ENCODE peak calls at places on chromosomes 5 and 9, in eight cellular contexts. D is prostate gland, X is transverse colon, F is HCT116, A is sigmoid colon, O is upper lobe of left lung, N is HL-60, P is H1. L is an unnamed sample.

GRCh38 chr9:81635526-81636279 is 53.6 kb downstream of the TLE1 start:
- DNase-seq in D (no peak), X (no peak), F (no peak), A (no peak), O (no peak), N (no peak), P (no peak), L (no peak)

GRCh38 chr5:38431242-38431853 is 125.1 kb downstream of the LIFR start:
- DNase-seq in D (no peak), X (no peak), F (no peak), A (no peak), O (no peak), N (no peak), P (no peak), L (no peak)

GRCh38 chr9:76716270-76716669 is 48.0 kb upstream of the PCA3 start:
- DNase-seq in D (no peak), X (no peak), F (no peak), A (no peak), O (no peak), N (no peak), P (no peak), L (no peak)

GRCh38 chr9:34158362-34158869 is 20.4 kb upstream of the UBAP1 start:
- DNase-seq in D (no peak), X (peak), F (no peak), A (no peak), O (peak), N (no peak), P (no peak), L (peak)

GRCh38 chr5:174527936-174528557 is 196.3 kb upstream of the MSX2 start:
- DNase-seq in D (no peak), X (no peak), F (no peak), A (no peak), O (no peak), N (peak), P (no peak), L (no peak)

GRCh38 chr5:130099001-130099400 is 194.7 kb downstream of the CHSY3 start:
- DNase-seq in D (no peak), X (no peak), F (no peak), A (no peak), O (no peak), N (no peak), P (no peak), L (no peak)

GRCh38 chr9:128087262-128087661 is 19.2 kb downstream of the SLC25A25 start:
- DNase-seq in D (no peak), X (no peak), F (no peak), A (no peak), O (no peak), N (no peak), P (no peak), L (peak)

GRCh38 chr5:62717211-62717927 is 138.8 kb downstream of the LRRC70 start:
- DNase-seq in D (no peak), X (no peak), F (no peak), A (no peak), O (no peak), N (no peak), P (peak), L (no peak)

GRCh38 chr5:10555134-10555733 is 8.6 kb upstream of the ANKRD33B start:
- DNase-seq in D (no peak), X (no peak), F (no peak), A (peak), O (no peak), N (no peak), P (no peak), L (no peak)

GRCh38 chr5:158456756-158457155 is 597.8 kb upstream of the CLINT1 start:
- DNase-seq in D (no peak), X (no peak), F (no peak), A (no peak), O (peak), N (peak), P (no peak), L (no peak)

GRCh38 chr5:72433520-72433919 is 73.7 kb downstream of the ZNF366 start:
- DNase-seq in D (no peak), X (no peak), F (no peak), A (no peak), O (no peak), N (no peak), P (no peak), L (no peak)

GRCh38 chr5:153496835-153497234 is 6.4 kb downstream of the GRIA1 start:
- DNase-seq in D (no peak), X (no peak), F (peak), A (no peak), O (no peak), N (no peak), P (no peak), L (no peak)

GRCh38 chr5:53730938-53731337 is 170.5 kb downstream of the NDUFS4 start:
- DNase-seq in D (no peak), X (no peak), F (no peak), A (no peak), O (no peak), N (peak), P (no peak), L (no peak)

GRCh38 chr5:143968071-143968878 is 156.3 kb downstream of the HMHB1 start:
- DNase-seq in D (peak), X (no peak), F (peak), A (no peak), O (no peak), N (no peak), P (no peak), L (no peak)

GRCh38 chr5:67997892-67998457 is 217.6 kb upstream of the PIK3R1 start:
- DNase-seq in D (no peak), X (no peak), F (no peak), A (no peak), O (no peak), N (no peak), P (no peak), L (no peak)

GRCh38 chr9:70832487-70832886 is 288.9 kb downstream of the TRPM3 start:
- DNase-seq in D (no peak), X (no peak), F (no peak), A (no peak), O (no peak), N (no peak), P (no peak), L (no peak)

GRCh38 chr5:14745753-14746152 is 81.2 kb downstream of the OTULIN start:
- DNase-seq in D (no peak), X (no peak), F (no peak), A (no peak), O (no peak), N (no peak), P (no peak), L (peak)

GRCh38 chr5:91373600-91373999 is 9.5 kb downstream of the ARRDC3 start:
- DNase-seq in D (no peak), X (no peak), F (no peak), A (no peak), O (peak), N (no peak), P (no peak), L (no peak)

GRCh38 chr5:42648036-42648435 is 108.6 kb upstream of the CCDC152 start:
- DNase-seq in D (no peak), X (no peak), F (no peak), A (no peak), O (no peak), N (no peak), P (no peak), L (no peak)

GRCh38 chr5:167908596-167908995 is 382.8 kb upstream of the WWC1 start:
- DNase-seq in D (no peak), X (no peak), F (no peak), A (no peak), O (no peak), N (no peak), P (no peak), L (no peak)

GRCh38 chr5:110977927-110978326 is 93.6 kb upstream of the TSLP start:
- DNase-seq in D (no peak), X (no peak), F (no peak), A (no peak), O (no peak), N (no peak), P (no peak), L (no peak)

GRCh38 chr5:96928931-96929708 is 6.8 kb upstream of the LNPEP start:
- DNase-seq in D (no peak), X (no peak), F (no peak), A (no peak), O (no peak), N (no peak), P (no peak), L (no peak)

GRCh38 chr5:115555084-115555633 is 10.6 kb upstream of the FEM1C start:
- DNase-seq in D (no peak), X (no peak), F (no peak), A (no peak), O (no peak), N (no peak), P (no peak), L (no peak)

GRCh38 chr5:134477462-134478245 is 47.8 kb upstream of the JADE2 start:
- DNase-seq in D (no peak), X (peak), F (no peak), A (no peak), O (no peak), N (no peak), P (no peak), L (peak)

GRCh38 chr9:114348906-114349482 is 19.3 kb downstream of the ORM2 start:
- DNase-seq in D (no peak), X (peak), F (peak), A (peak), O (peak), N (peak), P (peak), L (peak)

GRCh38 chr5:87944553-87945320 is 323.9 kb downstream of the TMEM161B start:
- DNase-seq in D (no peak), X (no peak), F (no peak), A (peak), O (no peak), N (no peak), P (peak), L (no peak)

GRCh38 chr5:138024117-138024516 is 8.8 kb downstream of the FAM13B start:
- DNase-seq in D (no peak), X (no peak), F (no peak), A (no peak), O (no peak), N (no peak), P (no peak), L (no peak)

GRCh38 chr5:57494104-57495098 is 11.8 kb upstream of the ACTBL2 start:
- DNase-seq in D (peak), X (peak), F (peak), A (no peak), O (peak), N (no peak), P (no peak), L (no peak)

GRCh38 chr5:117590944-117591343 is 1016.3 kb upstream of the SEMA6A start:
- DNase-seq in D (no peak), X (no peak), F (peak), A (no peak), O (no peak), N (no peak), P (no peak), L (no peak)

GRCh38 chr5:161734741-161735140 is 49.2 kb downstream of the GABRA6 start:
- DNase-seq in D (no peak), X (no peak), F (no peak), A (no peak), O (no peak), N (no peak), P (no peak), L (no peak)

GRCh38 chr5:3186711-3187450 is 408.8 kb upstream of the IRX1 start:
- DNase-seq in D (no peak), X (no peak), F (no peak), A (no peak), O (no peak), N (no peak), P (no peak), L (no peak)

DNA sequence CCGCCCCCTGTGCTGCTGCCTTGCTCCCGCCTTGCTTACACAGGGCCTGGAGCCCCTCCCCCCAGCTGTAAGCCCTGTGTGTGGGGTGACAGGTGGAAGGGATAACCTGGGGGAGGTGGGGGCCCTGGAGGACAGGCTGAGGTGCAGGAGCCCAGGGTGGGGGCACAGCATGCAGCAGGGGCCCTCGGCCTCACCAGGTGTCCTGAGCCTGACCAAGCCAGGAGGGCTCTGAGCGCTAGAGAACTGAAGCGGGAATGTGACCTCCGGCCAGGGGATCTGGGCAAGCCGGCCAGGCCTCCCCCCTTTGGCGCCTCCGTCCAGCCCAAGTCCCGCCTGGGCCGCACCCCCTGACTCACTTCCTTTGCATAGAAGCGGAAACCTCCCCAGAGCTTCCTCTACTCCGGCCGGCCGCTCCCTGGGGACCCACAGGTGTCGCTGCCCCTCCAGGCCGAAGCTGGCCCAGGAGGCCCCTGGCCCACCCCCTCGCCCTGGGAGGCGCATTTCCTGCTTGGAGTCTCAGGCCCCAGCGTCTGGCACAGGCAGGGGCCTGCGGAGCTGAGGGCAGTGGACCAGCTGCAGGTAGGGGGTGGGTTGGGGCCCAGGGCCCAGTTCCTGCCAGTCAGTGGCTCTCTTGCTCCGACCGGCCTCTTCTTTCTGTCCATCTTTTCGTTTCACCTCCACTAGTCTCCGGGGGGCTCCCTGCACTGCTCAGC is at the start of gene TOR4A:
- DNase-seq in D (no peak), X (peak), F (peak), A (peak), O (peak), N (peak), P (no peak), L (peak)
- H3K4me3 ChIP-seq in D (peak), X (peak), F (peak), A (peak), O (peak), N (peak), P (peak), L (peak)

DNA sequence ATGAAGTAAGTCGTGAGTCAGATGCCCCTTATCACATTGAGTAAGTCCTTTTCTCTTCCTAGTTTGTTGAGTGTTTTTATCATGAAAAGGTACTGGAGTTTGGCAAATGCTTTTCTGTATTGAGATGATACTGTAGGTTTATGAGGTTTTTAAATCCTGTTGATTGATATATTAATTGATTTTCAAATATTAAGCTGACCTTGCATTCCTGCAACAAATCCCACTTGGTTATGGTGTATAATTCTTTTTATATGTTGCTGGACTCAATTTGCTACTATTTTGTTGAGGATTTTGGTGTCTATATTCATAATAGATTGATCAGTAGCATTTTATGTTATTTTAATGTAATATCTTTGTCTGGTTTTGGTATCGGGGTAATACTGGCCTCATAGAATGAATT is 81.0 kb upstream of the BNC2 start:
- DNase-seq in D (no peak), X (no peak), F (no peak), A (no peak), O (no peak), N (no peak), P (no peak), L (no peak)
- TF ChIP-seq POLR2AphosphoS5 in D (no peak), X (no peak), F (no peak), A (no peak), O (no peak), N (no peak), P (no peak), L (no peak)

DNA sequence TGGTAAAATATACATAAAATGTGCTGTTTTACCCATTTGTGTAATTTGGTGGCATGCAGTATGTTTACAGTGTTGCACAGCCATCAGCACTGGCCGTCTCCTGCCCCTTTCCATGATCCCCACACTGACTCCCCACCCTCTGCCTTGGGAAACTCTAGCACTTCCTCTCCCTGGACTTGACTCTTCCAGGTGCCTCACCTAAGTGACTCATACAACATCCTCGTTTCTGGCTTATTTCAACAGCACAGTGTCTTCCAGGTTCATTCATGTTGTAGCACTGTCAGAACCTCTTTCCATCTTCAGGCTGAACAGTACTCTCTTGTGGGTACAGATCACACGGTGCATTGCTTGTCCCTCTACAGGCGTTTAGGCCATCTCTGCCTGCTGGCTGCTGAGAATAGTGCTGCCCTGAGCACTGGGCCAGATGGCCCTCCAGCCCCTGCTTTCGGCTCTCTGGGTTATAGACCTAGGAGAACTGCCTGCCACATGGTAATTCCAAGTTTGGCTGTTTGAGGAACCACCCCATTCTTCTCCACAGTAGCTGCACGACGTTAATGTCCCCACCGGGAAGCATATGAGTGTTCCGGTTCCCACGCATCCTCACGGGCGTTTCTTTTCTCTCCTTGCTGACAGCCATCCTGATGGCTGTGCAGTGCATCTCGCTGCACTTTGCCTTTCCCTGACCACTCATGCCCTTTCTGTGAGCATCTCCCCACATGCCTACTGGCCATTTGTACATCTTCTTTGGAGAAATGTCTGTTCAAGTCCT is 211.8 kb downstream of the FANCC start:
- DNase-seq in D (no peak), X (no peak), F (no peak), A (peak), O (no peak), N (no peak), P (no peak), L (no peak)
- H3K27ac ChIP-seq in D (peak), X (peak), F (no peak), A (peak), O (no peak), N (no peak), P (no peak), L (no peak)

DNA sequence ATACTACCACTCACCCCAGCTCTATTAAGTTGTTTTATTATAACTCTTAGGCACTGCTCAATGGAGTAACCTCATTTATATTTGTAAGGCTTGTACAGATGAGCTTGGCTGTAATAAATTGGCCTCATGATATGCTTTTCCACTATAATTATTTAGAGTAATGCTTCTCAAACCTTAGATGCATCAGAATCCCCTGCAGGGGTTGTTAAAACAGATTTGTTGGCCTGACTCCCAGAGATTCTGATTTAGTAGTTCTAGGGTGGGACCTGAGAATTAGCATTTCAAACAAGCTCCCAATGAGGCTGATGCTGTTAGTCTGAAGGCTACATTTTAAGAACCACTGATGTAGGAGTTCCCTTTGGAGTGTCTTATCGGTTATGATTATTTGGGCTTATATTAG is 38.2 kb upstream of the ARSB start:
- DNase-seq in D (no peak), X (no peak), F (no peak), A (no peak), O (no peak), N (no peak), P (no peak), L (no peak)
- H3K4me3 ChIP-seq in D (no peak), X (no peak), F (no peak), A (no peak), O (no peak), N (no peak), P (no peak), L (no peak)

GRCh38 chr9:132935021-132935420 is 9.4 kb downstream of the TSC1 start:
- DNase-seq in D (no peak), X (no peak), F (no peak), A (no peak), O (no peak), N (no peak), P (no peak), L (no peak)

GRCh38 chr9:132942541-132943182 is 1.8 kb downstream of the TSC1 start:
- DNase-seq in D (no peak), X (no peak), F (no peak), A (no peak), O (no peak), N (no peak), P (no peak), L (no peak)

GRCh38 chr9:132943677-132944293 is 631 bp downstream of the TSC1 start:
- DNase-seq in D (no peak), X (peak), F (no peak), A (no peak), O (no peak), N (no peak), P (no peak), L (no peak)

GRCh38 chr9:132937463-132937901 is 6.9 kb downstream of the TSC1 start:
- DNase-seq in D (no peak), X (no peak), F (no peak), A (no peak), O (no peak), N (no peak), P (no peak), L (no peak)

GRCh38 chr9:132939169-132939568 is 5.2 kb downstream of the TSC1 start:
- DNase-seq in D (no peak), X (no peak), F (no peak), A (no peak), O (no peak), N (no peak), P (no peak), L (no peak)
- TF ChIP-seq POLR2AphosphoS5 in D (no peak), X (no peak), F (no peak), A (no peak), O (no peak), N (no peak), P (no peak), L (no peak)

GRCh38 chr9:83299094-83299493 is 236.2 kb upstream of the RASEF start:
- DNase-seq in D (no peak), X (no peak), F (no peak), A (no peak), O (no peak), N (no peak), P (no peak), L (no peak)
- H3K27ac ChIP-seq in D (no peak), X (no peak), F (no peak), A (no peak), O (no peak), N (no peak), P (no peak), L (no peak)

GRCh38 chr9:111438576-111439235 is 45.5 kb downstream of the ECPAS start:
- DNase-seq in D (no peak), X (no peak), F (no peak), A (no peak), O (no peak), N (no peak), P (no peak), L (no peak)
- H3K4me3 ChIP-seq in D (no peak), X (no peak), F (no peak), A (no peak), O (no peak), N (no peak), P (no peak), L (no peak)

DNA sequence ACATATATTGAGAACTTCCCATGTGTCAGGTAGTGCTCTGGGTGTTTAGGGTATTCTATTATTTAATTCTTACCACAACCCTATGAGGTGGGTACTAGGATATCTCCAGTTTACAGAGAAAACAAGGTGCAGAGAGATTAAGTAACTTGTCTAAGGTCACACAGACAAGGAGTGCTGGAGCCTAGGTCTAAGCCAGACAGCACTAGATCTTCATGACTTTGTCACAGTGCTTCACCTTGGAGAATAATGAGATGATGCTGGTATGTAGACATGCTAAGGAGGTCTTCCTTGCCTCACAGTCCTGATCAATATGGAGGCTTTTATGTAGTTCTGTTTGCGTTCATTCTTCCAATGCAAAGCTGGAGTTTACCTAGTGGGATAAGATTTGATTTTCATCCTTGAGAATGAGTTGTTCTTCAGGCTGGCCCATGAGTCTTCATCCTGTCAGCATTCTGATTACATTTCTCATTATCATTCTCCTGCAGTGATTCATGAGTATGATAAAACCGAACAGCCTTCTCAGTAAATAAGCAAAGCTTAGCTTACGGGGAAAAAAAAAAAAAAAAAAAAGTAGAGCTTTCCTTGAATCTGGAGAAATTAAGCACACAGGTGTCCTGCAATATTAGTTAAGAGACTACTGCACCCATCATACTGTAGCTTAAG is 176.3 kb downstream of the C9orf152 start:
- DNase-seq in D (no peak), X (no peak), F (no peak), A (no peak), O (no peak), N (no peak), P (no peak), L (no peak)
- TF ChIP-seq POLR2AphosphoS5 in D (no peak), X (no peak), F (no peak), A (no peak), O (no peak), N (no peak), P (no peak), L (no peak)